ENCODE peak calls at places on chromosomes 3 and 15, in five cellular contexts. K is NCI-H2029 treated with DMSO at 0.1 percent for 48 hours; P is NCI-H1417; L is AG04450; G is stimulated activated naive CD8-positive, alpha-beta T cell treated with anti-CD3 and anti-CD28 coated beads, Interleukin-15, amount 100 ng/mL, for 72 hours. F is an unnamed sample.

GRCh38 chr3:157190242-157190876 is 30.4 kb upstream of the CCNL1 start:
- DNase-seq in K (no peak), P (no peak), L (no peak), G (no peak), F (no peak)

GRCh38 chr3:32706348-32707025 is 21.5 kb downstream of the CNOT10 start:
- DNase-seq in K (no peak), P (no peak), L (no peak), G (no peak), F (no peak)

GRCh38 chr15:73318463-73319351 is 50.1 kb downstream of the HCN4 start:
- DNase-seq in K (no peak), P (peak; percentile 98), L (no peak), G (no peak), F (no peak)

GRCh38 chr3:183895296-183895695 is 10.6 kb upstream of the PARL start:
- DNase-seq in K (peak; percentile 37), P (peak; percentile 79), L (peak; percentile 20), G (peak; percentile 36), F (no peak)

GRCh38 chr3:42159706-42160472 is 68.7 kb downstream of the TRAK1 start:
- DNase-seq in K (no peak), P (peak; percentile 75), L (no peak), G (peak; percentile 23), F (peak; percentile 41)

GRCh38 chr3:157499342-157499963 is 3.8 kb downstream of the VEPH1 start:
- DNase-seq in K (no peak), P (no peak), L (no peak), G (peak; percentile 2), F (peak; percentile 49)

GRCh38 chr3:146685050-146685814 is 80.1 kb upstream of the PLSCR5 start:
- DNase-seq in K (no peak), P (no peak), L (no peak), G (no peak), F (no peak)

GRCh38 chr3:142850395-142851023 is 38.4 kb downstream of the PCOLCE2 start:
- DNase-seq in K (no peak), P (no peak), L (peak; percentile 24), G (no peak), F (no peak)

GRCh38 chr3:45986303-45986982 is 9.2 kb downstream of the FYCO1 start:
- DNase-seq in K (peak; percentile 89), P (peak; percentile 27), L (no peak), G (no peak), F (no peak)

GRCh38 chr3:152382312-152383135 is 113.8 kb downstream of the MBNL1 start:
- DNase-seq in K (no peak), P (no peak), L (no peak), G (no peak), F (no peak)

GRCh38 chr15:57321973-57322601 is 54.2 kb upstream of the CGNL1 start:
- DNase-seq in K (peak; percentile 85), P (peak; percentile 64), L (no peak), G (no peak), F (no peak)

GRCh38 chr3:146334151-146334550 is 83.2 kb upstream of the PLSCR4 start:
- DNase-seq in K (no peak), P (peak; percentile 21), L (no peak), G (no peak), F (no peak)

GRCh38 chr3:100268156-100268555 is 7.4 kb downstream of the TBC1D23 start:
- DNase-seq in K (no peak), P (no peak), L (no peak), G (no peak), F (no peak)

GRCh38 chr3:32960404-32961160 is 9.1 kb downstream of the CCR4 start:
- DNase-seq in K (no peak), P (no peak), L (no peak), G (no peak), F (no peak)

GRCh38 chr3:37765591-37766219 is 96.0 kb upstream of the CTDSPL start:
- DNase-seq in K (no peak), P (no peak), L (no peak), G (no peak), F (no peak)

GRCh38 chr3:146892041-146892440 is 286.9 kb upstream of the PLSCR5 start:
- DNase-seq in K (no peak), P (no peak), L (no peak), G (no peak), F (no peak)

GRCh38 chr3:147397911-147398809 is 8.2 kb downstream of the ZIC4 start:
- DNase-seq in K (no peak), P (no peak), L (no peak), G (no peak), F (no peak)

GRCh38 chr15:65494066-65494465 is 23.4 kb downstream of the DPP8 start:
- DNase-seq in K (no peak), P (no peak), L (no peak), G (no peak), F (no peak)

GRCh38 chr15:64344651-64345262 is 11.2 kb downstream of the CSNK1G1 start:
- DNase-seq in K (no peak), P (peak; percentile 46), L (no peak), G (no peak), F (no peak)

GRCh38 chr3:36461588-36461987 is 81.3 kb downstream of the STAC start:
- DNase-seq in K (no peak), P (no peak), L (no peak), G (no peak), F (no peak)

GRCh38 chr3:159844383-159844730 is 144.3 kb upstream of the IL12A start:
- DNase-seq in K (no peak), P (no peak), L (no peak), G (no peak), F (no peak)

GRCh38 chr3:87318609-87319008 is 42.2 kb upstream of the POU1F1 start:
- DNase-seq in K (no peak), P (no peak), L (no peak), G (no peak), F (no peak)